ENCODE peak calls at places on chromosomes 16 and 17, in seven cellular contexts. X, B, M, N, K, J and A are unnamed samples.

GRCh38 chr16:48537275-48537674 is 72.7 kb downstream of the N4BP1 start:
- DNase-seq in K (no peak), N (no peak), M (no peak), J (no peak), B (no peak), X (no peak), A (no peak)

GRCh38 chr17:45143101-45143670 is 5.1 kb upstream of the HEXIM1 start:
- DNase-seq in M (no peak), B (no peak), J (no peak), X (no peak), K (peak; percentile 71), N (no peak), A (peak; percentile 57)

GRCh38 chr17:77312061-77312684 is 171.4 kb downstream of the SEC14L1 start:
- DNase-seq in K (no peak), B (peak; percentile 18), M (no peak), X (no peak), N (no peak), J (no peak), A (peak; percentile 63)

GRCh38 chr16:59573528-59574271 is 839.6 kb upstream of the GOT2 start:
- DNase-seq in J (no peak), K (no peak), N (no peak), X (peak; percentile 58), M (peak; percentile 64), B (no peak), A (no peak)

GRCh38 chr17:951388-952132 is 28.0 kb downstream of the NXN start:
- DNase-seq in J (peak; percentile 87), M (peak; percentile 73), X (no peak), N (no peak), K (peak; percentile 94), B (no peak), A (no peak)

GRCh38 chr17:68819465-68819864 is 135.7 kb downstream of the ABCA8 start:
- DNase-seq in M (no peak), J (no peak), N (no peak), K (no peak), B (no peak), X (no peak), A (no peak)

GRCh38 chr16:57042157-57043111 is 49.9 kb upstream of the CPNE2 start:
- DNase-seq in M (no peak), X (no peak), N (peak; percentile 75), K (no peak), J (no peak), B (no peak), A (no peak)

GRCh38 chr16:26273607-26274006 is 581.8 kb downstream of the HS3ST4 start:
- DNase-seq in M (no peak), X (no peak), J (no peak), K (no peak), B (no peak), N (no peak), A (no peak)

GRCh38 chr17:75295220-75296158 is 6.3 kb upstream of the SLC25A19 start:
- DNase-seq in N (no peak), X (no peak), B (no peak), M (no peak), K (no peak), J (no peak), A (no peak)

GRCh38 chr17:76501018-76501826 is at the start of gene RHBDF2:
- DNase-seq in K (peak; percentile 97), B (peak; percentile 97), J (peak; percentile 91), X (no peak), M (no peak), N (peak; percentile 97), A (no peak)

GRCh38 chr17:32806646-32807045 is 70.3 kb downstream of the MYO1D start:
- DNase-seq in B (no peak), M (no peak), X (no peak), K (no peak), J (no peak), N (no peak), A (no peak)

GRCh38 chr17:75996665-75997590 is 3.7 kb upstream of the CDK3 start:
- DNase-seq in J (peak; percentile 32), N (no peak), K (no peak), X (no peak), B (no peak), M (no peak), A (peak; percentile 63)

GRCh38 chr16:19810817-19811731 is 73.6 kb downstream of the GPRC5B start:
- DNase-seq in N (no peak), X (peak; percentile 36), K (no peak), J (no peak), B (no peak), M (peak; percentile 77), A (no peak)

GRCh38 chr16:68074850-68075249 is 10.3 kb upstream of the NFATC3 start:
- DNase-seq in M (no peak), J (no peak), B (no peak), N (peak; percentile 39), K (no peak), X (no peak), A (peak; percentile 61)

GRCh38 chr17:8421571-8421970 is 14.1 kb upstream of the NDEL1 start:
- DNase-seq in K (no peak), X (no peak), N (no peak), J (no peak), B (no peak), M (no peak), A (no peak)

GRCh38 chr17:31274252-31274651 is 22.8 kb downstream of the OMG start:
- DNase-seq in X (no peak), K (no peak), B (no peak), M (no peak), N (no peak), J (no peak), A (no peak)

GRCh38 chr16:370980-371728 is 816 bp upstream of the MRPL28 start:
- DNase-seq in K (no peak), M (no peak), X (no peak), B (no peak), N (no peak), J (no peak), A (no peak)

GRCh38 chr17:9009737-9010136 is 11.6 kb upstream of the NTN1 start:
- DNase-seq in J (no peak), K (no peak), N (no peak), X (no peak), B (no peak), M (no peak), A (no peak)

GRCh38 chr16:46789499-46790414 is 41.2 kb downstream of the C16orf87 start:
- DNase-seq in K (peak; percentile 92), B (peak; percentile 93), M (no peak), X (no peak), J (peak; percentile 41), N (peak; percentile 68), A (no peak)

GRCh38 chr17:76411247-76411646 is 26.8 kb downstream of the SPHK1 start:
- DNase-seq in B (no peak), J (no peak), K (no peak), M (no peak), N (no peak), X (no peak), A (peak; percentile 41)

GRCh38 chr16:84841787-84842300 is 22.1 kb downstream of the CRISPLD2 start:
- DNase-seq in M (no peak), J (no peak), B (peak; percentile 33), K (peak; percentile 97), X (no peak), N (no peak), A (no peak)

GRCh38 chr17:45438931-45439610 is 6.4 kb upstream of the ARHGAP27 start:
- DNase-seq in N (no peak), X (no peak), K (no peak), M (no peak), J (no peak), B (no peak), A (no peak)

GRCh38 chr16:16096161-16096857 is 127.0 kb downstream of the ABCC6 start:
- DNase-seq in J (no peak), N (no peak), B (no peak), M (peak; percentile 51), X (peak; percentile 41), K (no peak), A (no peak)
- TF ChIP-seq CTCF in J (peak; percentile 46), N (no peak), B (peak; percentile 41), M (peak; percentile 53), X (peak; percentile 39), K (peak; percentile 57), A (peak; percentile 77)

GRCh38 chr16:54930034-54930938 is at the start of gene IRX5:
- DNase-seq in K (peak; percentile 94), J (peak; percentile 97), X (peak; percentile 86), M (no peak), B (peak; percentile 92), N (no peak), A (peak; percentile 97)

GRCh38 chr16:54931041-54931756 is 534 bp downstream of the IRX5 start:
- DNase-seq in B (peak; percentile 75), J (peak; percentile 64), K (peak; percentile 50), X (no peak), M (no peak), N (no peak), A (no peak)

GRCh38 chr16:54928421-54929089 is 2.1 kb upstream of the IRX5 start:
- DNase-seq in J (no peak), X (no peak), B (peak; percentile 80), K (peak; percentile 37), N (no peak), M (no peak), A (no peak)

GRCh38 chr16:54928016-54928356 is 2.7 kb upstream of the IRX5 start:
- DNase-seq in J (peak; percentile 44), K (no peak), X (no peak), B (no peak), M (no peak), N (no peak), A (no peak)

GRCh38 chr16:54929090-54930033 is 1.3 kb upstream of the IRX5 start:
- DNase-seq in N (peak; percentile 84), B (peak; percentile 92), X (peak; percentile 92), J (peak; percentile 100), K (peak; percentile 99), M (peak; percentile 49), A (peak; percentile 100)
- TF ChIP-seq CTCF in N (no peak), B (peak; percentile 44), X (peak; percentile 31), J (no peak), K (peak; percentile 26), M (no peak), A (peak; percentile 68)

GRCh38 chr17:11144358-11145233 is 96.4 kb upstream of the SHISA6 start:
- DNase-seq in B (peak; percentile 24), N (no peak), J (peak; percentile 75), K (peak; percentile 65), X (no peak), M (no peak), A (no peak)
- TF ChIP-seq CTCF in B (peak; percentile 38), N (no peak), J (peak; percentile 62), K (peak; percentile 89), X (no peak), M (no peak), A (peak; percentile 77)

DNA sequence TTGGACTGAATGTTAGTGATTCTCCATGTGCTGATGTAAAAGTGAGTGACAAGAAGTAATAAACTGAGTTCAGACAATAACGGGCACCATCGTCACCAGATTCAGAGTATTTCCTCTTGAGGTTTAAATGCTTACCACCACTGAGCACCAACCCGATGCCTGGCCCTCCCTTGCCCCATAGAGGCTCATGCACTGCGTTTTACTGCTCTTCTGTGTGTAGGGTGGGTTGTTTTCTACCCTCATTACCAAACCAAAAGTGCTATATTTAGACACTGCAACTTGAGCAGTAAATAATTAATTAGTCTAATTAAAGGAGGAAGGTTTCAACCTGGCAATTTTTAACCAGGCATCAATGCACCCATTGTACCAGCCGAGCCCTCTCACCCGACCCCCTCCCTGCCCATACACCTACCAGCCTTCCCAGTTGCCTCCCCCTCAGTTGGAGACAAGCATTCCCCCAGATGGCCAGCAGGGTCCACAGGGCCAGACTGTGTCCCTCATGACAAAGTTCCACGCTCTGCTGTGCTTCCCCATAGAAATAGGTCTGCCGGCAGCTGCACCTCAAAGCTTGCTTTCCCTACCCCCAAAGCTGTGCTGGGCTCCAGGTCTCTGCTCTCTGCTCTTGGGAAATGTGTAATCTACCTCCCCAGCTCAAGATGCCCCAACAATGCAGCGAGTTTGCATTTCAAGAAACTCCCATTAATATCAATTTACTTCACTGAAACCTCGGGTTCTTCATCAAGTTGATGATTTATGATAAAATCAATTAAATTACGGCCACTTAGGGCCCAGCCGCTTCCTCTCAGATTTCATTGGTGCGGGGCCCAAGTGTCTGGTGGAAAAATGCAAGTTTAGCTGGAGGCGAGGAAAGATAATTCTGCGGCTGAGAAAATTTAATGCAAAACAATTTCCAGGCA is 16.0 kb downstream of the HOXB4 start:
- DNase-seq in N (no peak), X (no peak), B (no peak), K (no peak), M (no peak), J (no peak), A (no peak)
- TF ChIP-seq CTCF in N (no peak), X (peak; percentile 63), B (peak; percentile 40), K (peak; percentile 32), M (peak; percentile 60), J (peak; percentile 26), A (peak; percentile 15)